ENCODE peak calls at places on chromosomes 6 and 20, in four cellular contexts. C, Z, S and N are unnamed samples.

GRCh38 chr20:50427740-50428462 is 82.3 kb upstream of the PTPN1 start:
- DNase-seq in S (no peak), C (no peak), Z (no peak), N (no peak)

GRCh38 chr6:168417158-168417557 is 23.8 kb upstream of the SMOC2 start:
- DNase-seq in S (no peak), Z (peak), C (no peak), N (no peak)

GRCh38 chr6:147180926-147181325 is 23.3 kb upstream of the STXBP5 start:
- DNase-seq in C (no peak), Z (no peak), S (no peak), N (no peak)

GRCh38 chr6:15907914-15908518 is 220.9 kb upstream of the MYLIP start:
- DNase-seq in C (no peak), Z (peak), S (no peak), N (no peak)

GRCh38 chr20:35443003-35443402 is 5.0 kb upstream of the GDF5 start:
- DNase-seq in S (no peak), C (no peak), Z (no peak), N (no peak)

GRCh38 chr6:33921745-33922144 is 117.9 kb upstream of the MLN start:
- DNase-seq in C (no peak), Z (no peak), S (no peak), N (no peak)

GRCh38 chr6:49142422-49143151 is 320.5 kb downstream of the MMUT start:
- DNase-seq in S (no peak), C (no peak), Z (peak), N (no peak)

GRCh38 chr20:1190847-1191246 is 6.1 kb upstream of the TMEM74B start:
- DNase-seq in S (no peak), C (no peak), Z (no peak), N (no peak)

GRCh38 chr20:13681248-13682125 is 42.8 kb upstream of the TASP1 start:
- DNase-seq in C (peak), Z (no peak), S (no peak), N (no peak)

GRCh38 chr6:133630651-133631050 is 258.3 kb upstream of the TCF21 start:
- DNase-seq in Z (no peak), C (no peak), S (no peak), N (no peak)

GRCh38 chr6:142542704-142543233 is 241.0 kb downstream of the ADGRG6 start:
- DNase-seq in Z (peak), C (no peak), S (peak), N (no peak)

GRCh38 chr6:113050010-113050893 is 703.1 kb downstream of the RFPL4B start:
- DNase-seq in S (no peak), C (no peak), Z (peak), N (no peak)

GRCh38 chr6:88808381-88808780 is 155.0 kb downstream of the RNGTT start:
- DNase-seq in Z (no peak), S (no peak), C (no peak), N (no peak)

GRCh38 chr20:31673943-31674463 is 36.3 kb downstream of the COX4I2 start:
- DNase-seq in S (no peak), C (no peak), Z (no peak), N (no peak)

GRCh38 chr6:139839506-139840156 is 465.2 kb upstream of the CITED2 start:
- DNase-seq in Z (no peak), S (no peak), C (no peak), N (no peak)

GRCh38 chr6:157471077-157471686 is 90.2 kb downstream of the ZDHHC14 start:
- DNase-seq in S (no peak), Z (no peak), C (no peak), N (no peak)

GRCh38 chr6:120147218-120147871 is 797.8 kb upstream of the MAN1A1 start:
- DNase-seq in C (no peak), S (no peak), Z (peak), N (no peak)

GRCh38 chr20:31841928-31842327 is 3.5 kb downstream of the FOXS1 start:
- DNase-seq in C (no peak), Z (no peak), S (no peak), N (no peak)

GRCh38 chr6:26065952-26066380 is 21.3 kb upstream of the HFE start:
- DNase-seq in C (peak), S (peak), Z (peak), N (no peak)

GRCh38 chr6:20483902-20484497 is 50.3 kb upstream of the CDKAL1 start:
- DNase-seq in C (no peak), Z (peak), S (no peak), N (no peak)

GRCh38 chr20:24956001-24956761 is 7.1 kb downstream of the CST7 start:
- DNase-seq in Z (no peak), S (no peak), C (no peak), N (no peak)

GRCh38 chr6:135334169-135334568 is 153.1 kb downstream of the MYB start:
- DNase-seq in C (no peak), S (no peak), Z (no peak), N (no peak)

GRCh38 chr6:24478903-24479302 is 10.5 kb downstream of the GPLD1 start:
- DNase-seq in Z (no peak), S (no peak), C (no peak), N (no peak)

GRCh38 chr6:161948462-161948861 is 674.6 kb upstream of the AGPAT4 start:
- DNase-seq in S (no peak), C (no peak), Z (no peak), N (no peak)

GRCh38 chr20:12821249-12821648 is 187.5 kb upstream of the SPTLC3 start:
- DNase-seq in C (no peak), Z (no peak), S (no peak), N (no peak)

GRCh38 chr6:102582569-102582968 is 1189.1 kb downstream of the GRIK2 start:
- DNase-seq in Z (no peak), S (no peak), C (no peak), N (no peak)

GRCh38 chr6:111880181-111880944 is 7.1 kb upstream of the FYN start:
- DNase-seq in S (no peak), C (no peak), Z (no peak), N (no peak)

GRCh38 chr6:168227840-168228239 is 91.7 kb downstream of the DACT2 start:
- DNase-seq in S (no peak), Z (no peak), C (no peak), N (no peak)

GRCh38 chr20:37856932-37857660 is 45.8 kb upstream of the VSTM2L start:
- DNase-seq in Z (no peak), S (no peak), C (no peak), N (no peak)

GRCh38 chr6:116667620-116668019 is 946 bp downstream of the ZUP1 start:
- DNase-seq in S (no peak), Z (no peak), C (no peak), N (no peak)

GRCh38 chr6:34064675-34065074 is 81.2 kb downstream of the GRM4 start:
- DNase-seq in Z (no peak), C (no peak), S (no peak), N (no peak)

GRCh38 chr6:53326372-53327016 is 22.3 kb downstream of the ELOVL5 start:
- DNase-seq in S (peak), C (no peak), Z (no peak), N (peak)

GRCh38 chr20:23647346-23647745 is 9.6 kb upstream of the CST3 start:
- DNase-seq in S (no peak), C (no peak), Z (no peak), N (no peak)

GRCh38 chr6:34414999-34415858 is 10.6 kb downstream of the RPS10 start:
- DNase-seq in C (no peak), S (peak), Z (peak), N (no peak)

GRCh38 chr6:85472744-85473143 is 22.9 kb downstream of the NT5E start:
- DNase-seq in S (no peak), C (no peak), Z (no peak), N (no peak)

GRCh38 chr6:43489277-43490072 is 12.1 kb downstream of the TJAP1 start:
- DNase-seq in C (no peak), Z (no peak), S (no peak), N (no peak)

GRCh38 chr6:142474446-142475289 is 172.9 kb downstream of the ADGRG6 start:
- DNase-seq in Z (peak), C (no peak), S (peak), N (peak)

GRCh38 chr20:58469500-58470129 is 45.6 kb downstream of the APCDD1L start:
- DNase-seq in Z (no peak), C (no peak), S (no peak), N (no peak)

GRCh38 chr20:58471835-58472164 is 43.4 kb downstream of the APCDD1L start:
- DNase-seq in S (no peak), C (no peak), Z (no peak), N (no peak)

GRCh38 chr20:58472273-58473018 is 42.8 kb downstream of the APCDD1L start:
- DNase-seq in Z (no peak), C (no peak), S (no peak), N (no peak)

GRCh38 chr20:58470336-58470978 is 44.7 kb downstream of the APCDD1L start:
- DNase-seq in S (no peak), Z (no peak), C (no peak), N (no peak)

GRCh38 chr20:58471161-58471834 is 43.9 kb downstream of the APCDD1L start:
- DNase-seq in S (no peak), Z (no peak), C (no peak), N (no peak)
- TF ChIP-seq REST in S (no peak), Z (no peak), C (no peak), N (no peak)

GRCh38 chr20:38975539-38976120 is 13.5 kb downstream of the DHX35 start:
- DNase-seq in C (no peak), S (no peak), Z (no peak), N (no peak)
- TF ChIP-seq POLR2AphosphoS5 in C (no peak), S (no peak), Z (no peak), N (no peak)

DNA sequence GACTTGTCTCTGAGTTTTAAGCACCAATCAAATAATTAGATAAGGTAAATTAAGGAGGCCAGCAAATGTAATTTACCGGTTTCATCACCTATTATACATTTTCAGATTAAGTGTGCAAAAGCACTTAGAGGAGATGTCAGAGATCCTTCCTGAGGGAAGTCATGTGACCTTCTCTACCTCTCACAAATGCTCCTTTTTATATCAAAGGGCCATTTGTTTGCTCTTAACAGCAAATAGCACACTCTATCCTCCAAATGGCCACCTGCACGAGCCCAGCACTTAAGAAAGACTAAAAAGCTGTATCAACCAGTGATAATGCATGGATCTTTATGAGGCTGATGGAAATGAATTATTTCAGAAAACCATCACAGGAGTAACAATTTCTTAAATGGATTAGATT is 149.4 kb downstream of the ELOVL4 start:
- DNase-seq in S (no peak), Z (no peak), C (no peak), N (no peak)
- TF ChIP-seq REST in S (no peak), Z (no peak), C (no peak), N (no peak)

GRCh38 chr20:62313021-62313420 is 10.2 kb downstream of the ADRM1 start:
- DNase-seq in C (no peak), Z (no peak), S (no peak), N (no peak)
- TF ChIP-seq POLR2AphosphoS5 in C (no peak), Z (no peak), S (no peak), N (no peak)

GRCh38 chr6:30135757-30136156 is at the start of gene TRIM40:
- DNase-seq in C (no peak), S (no peak), Z (no peak), N (no peak)
- TF ChIP-seq REST in C (no peak), S (no peak), Z (no peak), N (no peak)